ENCODE peak calls at places on chromosomes 11 and 22, in eight cellular contexts. G is skeletal muscle cell, K is fibroblast of the conjunctiva, E is HCT116, Y is substantia nigra, V is RCC 7860, N is LHCN-M2, X is fibroblast of lung. B is an unnamed sample.

GRCh38 chr22:23888615-23889401 is 5.4 kb upstream of the MIF start:
- DNase-seq in N (peak), X (peak), Y (no peak), G (no peak), V (peak), E (no peak), K (peak), B (no peak)

GRCh38 chr11:2661173-2662023 is 38.4 kb downstream of the KCNQ1OT1 start:
- DNase-seq in Y (no peak), V (no peak), X (no peak), G (no peak), E (no peak), K (no peak), N (no peak), B (no peak)

GRCh38 chr11:76664578-76665061 is 5.9 kb downstream of the LRRC32 start:
- DNase-seq in X (no peak), N (no peak), G (no peak), V (no peak), E (no peak), K (no peak), Y (no peak), B (no peak)

GRCh38 chr11:84628871-84629625 is 998.1 kb downstream of the DLG2 start:
- DNase-seq in N (no peak), X (no peak), V (no peak), K (no peak), Y (no peak), G (no peak), E (no peak), B (no peak)

GRCh38 chr22:46501701-46502100 is 35.7 kb downstream of the CELSR1 start:
- DNase-seq in G (peak), V (peak), Y (no peak), E (no peak), K (no peak), X (peak), N (peak), B (no peak)

GRCh38 chr22:36319595-36320497 is 66.9 kb downstream of the APOL1 start:
- DNase-seq in K (no peak), X (no peak), N (no peak), Y (no peak), V (no peak), E (no peak), G (no peak), B (no peak)

GRCh38 chr22:37193629-37194191 is 5.7 kb upstream of the C1QTNF6 start:
- DNase-seq in K (peak), G (no peak), N (peak), E (no peak), V (peak), Y (no peak), X (no peak), B (peak)

GRCh38 chr11:8765294-8765693 is 82.7 kb downstream of the RPL27A start:
- DNase-seq in K (no peak), Y (no peak), N (peak), E (no peak), V (peak), X (peak), G (peak), B (no peak)

GRCh38 chr11:26823963-26824362 is 102.1 kb upstream of the SLC5A12 start:
- DNase-seq in E (no peak), N (no peak), V (no peak), G (no peak), X (no peak), K (no peak), Y (no peak), B (no peak)

GRCh38 chr11:7573558-7574296 is 59.9 kb downstream of the PPFIBP2 start:
- DNase-seq in N (no peak), X (no peak), V (no peak), G (no peak), Y (no peak), E (no peak), K (no peak), B (no peak)

GRCh38 chr11:111512296-111513239 is at the start of gene BTG4:
- DNase-seq in N (no peak), X (no peak), K (no peak), E (no peak), G (no peak), Y (no peak), V (no peak), B (no peak)

B was measured in RPMI8226.